ENCODE peak calls at places on chromosomes 11 and 22, in four cellular contexts. O, T, W and V are unnamed samples.

GRCh38 chr11:88522624-88523361 is 185.3 kb upstream of the CTSC start:
- DNase-seq in O (no peak), T (no peak), W (no peak), V (no peak)

GRCh38 chr11:108960498-108960897 is 295.6 kb downstream of the DDX10 start:
- DNase-seq in O (no peak), T (no peak), W (no peak), V (no peak)

GRCh38 chr22:29642694-29643093 is 39.3 kb downstream of the NF2 start:
- DNase-seq in O (no peak), T (no peak), W (no peak), V (no peak)

GRCh38 chr22:47602732-47603131 is 840.3 kb downstream of the TBC1D22A start:
- DNase-seq in O (peak; percentile 5), T (no peak), W (no peak), V (no peak)

GRCh38 chr11:10325398-10326079 is 20.7 kb downstream of the ADM start:
- DNase-seq in O (no peak), T (peak; percentile 93), W (no peak), V (no peak)

GRCh38 chr11:115996808-115997188 is 492.6 kb upstream of the CADM1 start:
- DNase-seq in O (no peak), T (no peak), W (no peak), V (no peak)

GRCh38 chr11:85791326-85791990 is 19.5 kb downstream of the SYTL2 start:
- DNase-seq in O (no peak), T (no peak), W (no peak), V (no peak)

GRCh38 chr22:43088616-43088978 is 594 bp downstream of the TTLL1 start:
- DNase-seq in O (no peak), T (no peak), W (no peak), V (no peak)

GRCh38 chr11:34840736-34841386 is 75.3 kb downstream of the APIP start:
- DNase-seq in O (no peak), T (peak; percentile 52), W (peak; percentile 36), V (no peak)

GRCh38 chr22:48709453-48709852 is 1118.2 kb downstream of the BRD1 start:
- DNase-seq in O (no peak), T (no peak), W (no peak), V (no peak)

GRCh38 chr22:22745225-22746060 is 101.0 kb downstream of the GGTLC2 start:
- DNase-seq in O (no peak), T (peak; percentile 56), W (no peak), V (no peak)

GRCh38 chr22:19862616-19863246 is 8.1 kb upstream of the GNB1L start:
- DNase-seq in O (no peak), T (no peak), W (no peak), V (no peak)

GRCh38 chr22:39349506-39349966 is 255 bp upstream of the SYNGR1 start:
- DNase-seq in O (no peak), T (no peak), W (peak; percentile 65), V (no peak)

GRCh38 chr22:46593211-46593676 is 26.9 kb upstream of the GRAMD4 start:
- DNase-seq in O (peak; percentile 61), T (no peak), W (peak; percentile 44), V (no peak)

GRCh38 chr22:19367763-19368367 is 63.7 kb downstream of the HIRA start:
- DNase-seq in O (no peak), T (no peak), W (no peak), V (no peak)

GRCh38 chr11:92388380-92388779 is 163.8 kb downstream of the FAT3 start:
- DNase-seq in O (no peak), T (peak; percentile 26), W (no peak), V (no peak)

GRCh38 chr22:25403284-25403606 is 161.2 kb upstream of the GRK3 start:
- DNase-seq in O (no peak), T (peak; percentile 13), W (no peak), V (no peak)

GRCh38 chr22:37818397-37819099 is 4.6 kb upstream of the GALR3 start:
- DNase-seq in O (peak; percentile 46), T (peak; percentile 60), W (peak; percentile 76), V (peak; percentile 75)

GRCh38 chr11:11243258-11243789 is 109.7 kb downstream of the CSNK2A3 start:
- DNase-seq in O (peak; percentile 85), T (no peak), W (no peak), V (no peak)

GRCh38 chr11:129951201-129951882 is 51.3 kb downstream of the PRDM10 start:
- DNase-seq in O (no peak), T (no peak), W (no peak), V (no peak)

GRCh38 chr11:130729678-130730300 is 186.5 kb downstream of the SNX19 start:
- DNase-seq in O (no peak), T (no peak), W (no peak), V (no peak)

GRCh38 chr22:22076937-22077703 is 94.5 kb upstream of the TOP3B start:
- DNase-seq in O (no peak), T (peak; percentile 69), W (no peak), V (no peak)